ENCODE peak calls at places on chromosomes 16 and 17, in four cellular contexts. One of them, this sample, is unnamed.

GRCh38 chr16:56370836-56371235 is 54.5 kb downstream of the AMFR start:
- DNase-seq in fibroblast of mammary gland: peak; percentile 28
- DNase-seq in tibial nerve: no peak
- DNase-seq in NB4: no peak
- DNase-seq in this sample: peak; percentile 25

GRCh38 chr16:54540525-54541180 is 254.1 kb upstream of the IRX3 start:
- DNase-seq in tibial nerve: no peak
- DNase-seq in NB4: no peak
- DNase-seq in fibroblast of mammary gland: no peak
- DNase-seq in this sample: no peak

GRCh38 chr17:19979917-19980770 is 2.5 kb upstream of the AKAP10 start:
- DNase-seq in NB4: peak; percentile 39
- DNase-seq in tibial nerve: no peak
- DNase-seq in fibroblast of mammary gland: peak; percentile 20
- DNase-seq in this sample: no peak

GRCh38 chr16:68257906-68258800 is 6.2 kb upstream of the SLC7A6 start:
- DNase-seq in tibial nerve: no peak
- DNase-seq in NB4: peak; percentile 71
- DNase-seq in fibroblast of mammary gland: peak; percentile 45
- DNase-seq in this sample: peak; percentile 67

GRCh38 chr17:27315322-27315721 is 21.4 kb downstream of the WSB1 start:
- DNase-seq in tibial nerve: peak; percentile 75
- DNase-seq in fibroblast of mammary gland: peak; percentile 82
- DNase-seq in NB4: no peak
- DNase-seq in this sample: peak; percentile 28

GRCh38 chr17:29590979-29591736 is 1.7 kb upstream of the GIT1 start:
- DNase-seq in NB4: no peak
- DNase-seq in tibial nerve: no peak
- DNase-seq in fibroblast of mammary gland: peak; percentile 65
- DNase-seq in this sample: peak; percentile 87

GRCh38 chr16:81493755-81494433 is 49.3 kb downstream of the CMIP start:
- DNase-seq in NB4: peak; percentile 49
- DNase-seq in fibroblast of mammary gland: peak; percentile 92
- DNase-seq in tibial nerve: no peak
- DNase-seq in this sample: peak; percentile 89

GRCh38 chr17:35540589-35541404 is 3.3 kb upstream of the SLFN12L start:
- DNase-seq in tibial nerve: peak; percentile 20
- DNase-seq in fibroblast of mammary gland: peak; percentile 25
- DNase-seq in NB4: peak; percentile 82
- DNase-seq in this sample: peak; percentile 27

GRCh38 chr17:21460358-21460757 is 84.2 kb downstream of the KCNJ12 start:
- DNase-seq in fibroblast of mammary gland: peak; percentile 74
- DNase-seq in tibial nerve: no peak
- DNase-seq in NB4: no peak
- DNase-seq in this sample: peak; percentile 37

GRCh38 chr16:80637621-80638020 is 96.8 kb downstream of the DYNLRB2 start:
- DNase-seq in fibroblast of mammary gland: no peak
- DNase-seq in tibial nerve: no peak
- DNase-seq in NB4: no peak
- DNase-seq in this sample: no peak

GRCh38 chr17:5986644-5987043 is 83.5 kb upstream of the WSCD1 start:
- DNase-seq in NB4: no peak
- DNase-seq in fibroblast of mammary gland: no peak
- DNase-seq in tibial nerve: no peak
- DNase-seq in this sample: no peak

GRCh38 chr17:79201536-79202227 is 127.1 kb downstream of the ENGASE start:
- DNase-seq in tibial nerve: no peak
- DNase-seq in NB4: no peak
- DNase-seq in fibroblast of mammary gland: peak; percentile 46
- DNase-seq in this sample: peak; percentile 5

GRCh38 chr17:14373587-14374259 is 72.8 kb downstream of the HS3ST3B1 start:
- DNase-seq in fibroblast of mammary gland: peak; percentile 56
- DNase-seq in NB4: no peak
- DNase-seq in tibial nerve: no peak
- DNase-seq in this sample: peak; percentile 51

GRCh38 chr16:66549284-66550131 is at the start of gene TK2:
- DNase-seq in fibroblast of mammary gland: peak; percentile 68
- DNase-seq in tibial nerve: peak; percentile 28
- DNase-seq in NB4: peak; percentile 88
- DNase-seq in this sample: no peak

GRCh38 chr17:52157161-52157560 is 1.4 kb downstream of the CA10 start:
- DNase-seq in tibial nerve: no peak
- DNase-seq in fibroblast of mammary gland: no peak
- DNase-seq in NB4: no peak
- DNase-seq in this sample: no peak

GRCh38 chr16:986925-987581 is 5.5 kb downstream of the SOX8 start:
- DNase-seq in tibial nerve: no peak
- DNase-seq in fibroblast of mammary gland: no peak
- DNase-seq in NB4: no peak
- DNase-seq in this sample: no peak

GRCh38 chr17:81927653-81928496 is at the start of gene MAFG:
- DNase-seq in NB4: peak; percentile 94
- DNase-seq in fibroblast of mammary gland: peak; percentile 88
- DNase-seq in tibial nerve: peak; percentile 88
- DNase-seq in this sample: peak; percentile 93
- TF ChIP-seq CTCF in NB4: peak; percentile 27
- TF ChIP-seq CTCF in fibroblast of mammary gland: peak; percentile 2
- TF ChIP-seq CTCF in tibial nerve: peak; percentile 42
- TF ChIP-seq CTCF in this sample: peak; percentile 26

GRCh38 chr17:71727292-71727691 is 393.5 kb upstream of the SOX9 start:
- DNase-seq in fibroblast of mammary gland: no peak
- DNase-seq in tibial nerve: no peak
- DNase-seq in NB4: no peak
- DNase-seq in this sample: no peak
- TF ChIP-seq CTCF in fibroblast of mammary gland: no peak
- TF ChIP-seq CTCF in tibial nerve: no peak
- TF ChIP-seq CTCF in NB4: no peak
- TF ChIP-seq CTCF in this sample: no peak

GRCh38 chr16:77767211-77767610 is 21.2 kb upstream of the VAT1L start:
- DNase-seq in tibial nerve: no peak
- DNase-seq in fibroblast of mammary gland: peak; percentile 18
- DNase-seq in NB4: no peak
- DNase-seq in this sample: peak; percentile 45
- TF ChIP-seq CTCF in tibial nerve: no peak
- TF ChIP-seq CTCF in fibroblast of mammary gland: no peak
- TF ChIP-seq CTCF in NB4: no peak
- TF ChIP-seq CTCF in this sample: no peak

DNA sequence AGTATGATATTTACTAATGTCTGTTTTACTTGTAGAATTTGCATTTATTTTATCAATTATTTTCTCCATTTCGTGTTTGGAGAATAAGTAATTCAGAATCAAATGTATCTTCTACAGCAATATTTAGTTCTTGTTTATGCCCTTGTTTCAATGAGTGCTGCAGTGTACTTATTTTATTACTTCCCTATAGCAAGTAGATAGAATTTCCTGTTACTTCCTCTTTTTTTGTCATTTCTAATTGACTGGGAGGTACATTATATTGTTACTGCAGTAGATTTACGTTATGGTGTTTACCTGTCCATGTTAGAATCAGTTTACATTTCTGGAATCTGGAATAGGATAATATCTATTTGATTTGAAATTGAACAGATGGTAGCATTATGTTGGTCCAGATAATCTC is 71.2 kb downstream of the OMG start:
- DNase-seq in NB4: peak; percentile 61
- DNase-seq in fibroblast of mammary gland: no peak
- DNase-seq in tibial nerve: no peak
- DNase-seq in this sample: no peak
- TF ChIP-seq CTCF in NB4: no peak
- TF ChIP-seq CTCF in fibroblast of mammary gland: no peak
- TF ChIP-seq CTCF in tibial nerve: no peak
- TF ChIP-seq CTCF in this sample: no peak

DNA sequence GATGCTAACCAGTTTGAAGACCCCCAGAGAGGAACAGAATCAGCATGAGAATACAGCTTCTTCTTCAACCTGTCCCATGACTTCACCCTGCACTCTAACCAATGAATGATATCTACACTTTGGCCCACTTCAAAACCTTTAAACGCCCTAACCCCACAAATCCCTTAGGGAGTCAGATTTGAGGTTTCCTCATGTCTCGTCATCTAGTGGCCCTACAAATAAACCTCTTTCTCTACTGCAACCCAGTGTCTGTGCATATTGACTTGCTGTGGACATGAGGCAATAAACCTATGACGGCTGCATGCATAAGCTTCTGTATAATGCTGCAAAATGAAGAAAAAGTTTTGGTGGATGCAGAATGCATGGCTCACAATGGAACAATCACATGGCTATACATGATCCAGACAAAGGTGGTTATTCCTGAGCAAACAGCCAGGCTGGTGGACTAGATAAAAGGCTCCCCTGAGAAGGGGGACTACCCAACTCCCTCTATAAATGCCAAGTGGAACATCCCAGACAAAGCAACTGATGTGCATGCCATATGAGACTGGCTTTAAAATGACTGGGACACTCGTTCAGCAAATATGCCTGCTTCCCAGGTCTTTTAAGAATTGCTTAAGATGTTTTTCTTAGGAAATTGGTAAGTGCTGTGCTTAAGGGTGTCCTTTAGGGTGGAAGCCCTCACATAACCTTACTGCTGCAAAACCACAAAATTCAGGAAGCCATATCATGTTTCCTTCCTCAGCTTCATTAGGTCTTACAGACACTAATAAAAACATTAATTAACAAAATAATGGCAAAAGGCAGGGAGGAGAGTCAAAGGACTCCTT is 12.2 kb downstream of the N4BP1 start:
- DNase-seq in NB4: peak; percentile 54
- DNase-seq in tibial nerve: no peak
- DNase-seq in fibroblast of mammary gland: peak; percentile 55
- DNase-seq in this sample: no peak
- TF ChIP-seq CTCF in NB4: no peak
- TF ChIP-seq CTCF in tibial nerve: no peak
- TF ChIP-seq CTCF in fibroblast of mammary gland: no peak
- TF ChIP-seq CTCF in this sample: no peak

GRCh38 chr17:81869221-81870154 is 1.6 kb downstream of the ARHGDIA start:
- DNase-seq in NB4: peak; percentile 48
- DNase-seq in fibroblast of mammary gland: peak; percentile 27
- DNase-seq in tibial nerve: no peak
- DNase-seq in this sample: peak; percentile 40

GRCh38 chr17:81870978-81871386 is at the start of gene ARHGDIA:
- DNase-seq in tibial nerve: no peak
- DNase-seq in NB4: no peak
- DNase-seq in fibroblast of mammary gland: peak; percentile 4
- DNase-seq in this sample: no peak

GRCh38 chr17:81870155-81870977 is 771 bp downstream of the ARHGDIA start:
- DNase-seq in NB4: peak; percentile 58
- DNase-seq in tibial nerve: no peak
- DNase-seq in fibroblast of mammary gland: peak; percentile 69
- DNase-seq in this sample: peak; percentile 53

GRCh38 chr17:81868674-81869220 is 2.4 kb downstream of the ARHGDIA start:
- DNase-seq in NB4: peak; percentile 37
- DNase-seq in fibroblast of mammary gland: peak; percentile 89
- DNase-seq in tibial nerve: no peak
- DNase-seq in this sample: peak; percentile 77

GRCh38 chr17:81871387-81872120 is 417 bp upstream of the ARHGDIA start:
- DNase-seq in NB4: peak; percentile 90
- DNase-seq in fibroblast of mammary gland: peak; percentile 83
- DNase-seq in tibial nerve: peak; percentile 92
- DNase-seq in this sample: peak; percentile 89
- TF ChIP-seq CTCF in NB4: no peak
- TF ChIP-seq CTCF in fibroblast of mammary gland: no peak
- TF ChIP-seq CTCF in tibial nerve: peak; percentile 72
- TF ChIP-seq CTCF in this sample: peak; percentile 28

This sample was measured in MCF 10A.